ENCODE peak calls at places on chromosomes 4 and X, in six cellular contexts. G, R, Q, K, J and S are unnamed samples.
A peak's percentile ranks its signal among the peaks of the same experiment; 100 is the strongest.

GRCh38 chrX:1084689-1085088 is 127.8 kb downstream of the CRLF2 start:
- DNase-seq in G (no peak), R (no peak), J (no peak), K (no peak), Q (no peak), S (no peak)

GRCh38 chr4:123170843-123171242 is 225.8 kb upstream of the SPRY1 start:
- DNase-seq in K (no peak), Q (no peak), J (no peak), R (no peak), G (no peak), S (no peak)

GRCh38 chr4:41361831-41362646 is 105.3 kb downstream of the UCHL1 start:
- DNase-seq in Q (no peak), R (no peak), G (no peak), J (no peak), K (peak; percentile 47), S (no peak)

GRCh38 chrX:80812176-80812575 is 2.5 kb upstream of the BRWD3 start:
- DNase-seq in G (peak; percentile 53), K (peak; percentile 1), R (peak; percentile 29), J (peak; percentile 40), Q (no peak), S (no peak)

GRCh38 chr4:74619931-74620702 is 174.2 kb downstream of the BTC start:
- DNase-seq in J (no peak), Q (no peak), G (no peak), K (peak; percentile 66), R (no peak), S (no peak)

GRCh38 chr4:20592666-20593065 is 107.6 kb upstream of the PACRGL start:
- DNase-seq in R (no peak), Q (no peak), J (no peak), K (no peak), G (no peak), S (no peak)

GRCh38 chr4:42265782-42266602 is 113.5 kb upstream of the BEND4 start:
- DNase-seq in K (no peak), J (no peak), R (no peak), Q (no peak), G (no peak), S (no peak)

GRCh38 chrX:153906126-153906917 is 1.8 kb downstream of the AVPR2 start:
- DNase-seq in G (no peak), K (no peak), Q (no peak), J (no peak), R (no peak), S (no peak)

GRCh38 chr4:142703694-142704309 is 142.3 kb downstream of the INPP4B start:
- DNase-seq in J (no peak), G (no peak), Q (no peak), K (peak; percentile 17), R (no peak), S (no peak)

GRCh38 chrX:149456476-149457245 is 48.4 kb downstream of the IDS start:
- DNase-seq in R (no peak), G (no peak), Q (no peak), K (no peak), J (no peak), S (no peak)

GRCh38 chrX:74049126-74049525 is 254.9 kb upstream of the ZCCHC13 start:
- DNase-seq in Q (no peak), K (no peak), R (no peak), J (no peak), G (no peak), S (no peak)

GRCh38 chr4:147723316-147723715 is 8.6 kb upstream of the ARHGAP10 start:
- DNase-seq in J (no peak), Q (no peak), G (peak; percentile 61), K (no peak), R (no peak), S (no peak)

GRCh38 chr4:189235599-189235998 is 705.1 kb upstream of the FRG1 start:
- DNase-seq in R (no peak), G (no peak), J (no peak), Q (no peak), K (no peak), S (no peak)

GRCh38 chr4:118676128-118676527 is 9.1 kb upstream of the METTL14 start:
- DNase-seq in G (no peak), Q (no peak), R (no peak), J (no peak), K (no peak), S (no peak)

GRCh38 chr4:38823766-38824165 is 19.2 kb upstream of the TLR1 start:
- DNase-seq in R (no peak), K (no peak), J (no peak), Q (no peak), G (no peak), S (no peak)

GRCh38 chr4:139745111-139745639 is 79.6 kb downstream of the MGST2 start:
- DNase-seq in Q (no peak), J (no peak), R (no peak), K (no peak), G (no peak), S (no peak)

GRCh38 chr4:165711436-165711835 is 161.6 kb upstream of the TLL1 start:
- DNase-seq in Q (no peak), K (peak; percentile 39), G (no peak), R (no peak), J (no peak), S (no peak)

GRCh38 chr4:187218705-187219245 is 495.1 kb upstream of the FAT1 start:
- DNase-seq in Q (no peak), J (no peak), R (no peak), G (no peak), K (no peak), S (no peak)

GRCh38 chr4:185602397-185602796 is 67.1 kb upstream of the PDLIM3 start:
- DNase-seq in K (no peak), R (no peak), Q (no peak), G (no peak), J (no peak), S (no peak)

GRCh38 chr4:8221476-8221875 is 22.4 kb downstream of the SH3TC1 start:
- DNase-seq in Q (no peak), J (no peak), G (no peak), K (no peak), R (peak; percentile 49), S (no peak)

GRCh38 chrX:39721570-39722279 is 376.0 kb downstream of the BCOR start:
- DNase-seq in G (no peak), Q (no peak), J (no peak), K (peak; percentile 57), R (no peak), S (no peak)

GRCh38 chrX:15663439-15663838 is 1.2 kb downstream of the CLTRN start:
- DNase-seq in G (no peak), R (no peak), K (no peak), J (no peak), Q (no peak), S (no peak)

GRCh38 chrX:69357293-69357692 is 146.8 kb upstream of the NALF2 start:
- DNase-seq in R (no peak), K (no peak), G (no peak), J (no peak), Q (no peak), S (no peak)

GRCh38 chr4:51942108-51942832 is 77.9 kb downstream of the LRRC66 start:
- DNase-seq in R (peak; percentile 66), Q (no peak), G (no peak), J (no peak), K (no peak), S (no peak)

GRCh38 chrX:12307961-12308360 is 169.7 kb downstream of the FRMPD4 start:
- DNase-seq in Q (no peak), K (no peak), G (no peak), R (no peak), J (no peak), S (no peak)

GRCh38 chrX:29466441-29466840 is 748.9 kb upstream of the MAGEB2 start:
- DNase-seq in J (no peak), Q (no peak), R (peak; percentile 3), G (no peak), K (no peak), S (no peak)

GRCh38 chr4:137524642-137525384 is 7.5 kb downstream of the PCDH18 start:
- DNase-seq in J (no peak), R (peak; percentile 26), Q (no peak), G (no peak), K (peak; percentile 57), S (no peak)

GRCh38 chr4:140368686-140369085 is 4.8 kb upstream of the SCOC start:
- DNase-seq in G (no peak), Q (no peak), R (no peak), J (no peak), K (no peak), S (no peak)